ENCODE peak calls at places on chromosomes 3 and 15, in eight cellular contexts. Z is CD8-positive, alpha-beta T cell; A is brain microvascular endothelial cell; L is kidney; Y is fibroblast of lung; X is tibial artery; R is CD4-positive, alpha-beta T cell; J is neuronal stem cell. K is an unnamed sample.

GRCh38 chr3:197501879-197502620 is 53.7 kb downstream of the BDH1 start:
- DNase-seq in Z (no peak), A (no peak), L (no peak), Y (peak), X (no peak), R (no peak), J (peak), K (no peak)

GRCh38 chr3:59290358-59290757 is 240.5 kb upstream of the CFAP20DC start:
- DNase-seq in Z (no peak), A (no peak), L (no peak), Y (peak), X (no peak), R (no peak), J (no peak), K (no peak)

GRCh38 chr3:190217081-190217480 is 96.4 kb upstream of the P3H2 start:
- DNase-seq in Z (no peak), A (no peak), L (no peak), Y (peak), X (no peak), R (no peak), J (no peak), K (no peak)

GRCh38 chr3:174126990-174127758 is 729.6 kb downstream of the NLGN1 start:
- DNase-seq in Z (no peak), A (no peak), L (no peak), Y (peak), X (no peak), R (no peak), J (no peak), K (no peak)

GRCh38 chr3:41522620-41523019 is 323.3 kb downstream of the CTNNB1 start:
- DNase-seq in Z (no peak), A (no peak), L (no peak), Y (no peak), X (no peak), R (no peak), J (no peak), K (no peak)

GRCh38 chr3:138180375-138181029 is 5.8 kb upstream of the DBR1 start:
- DNase-seq in Z (no peak), A (peak), L (no peak), Y (peak), X (no peak), R (peak), J (no peak), K (no peak)

GRCh38 chr15:44735482-44736260 is 657 bp upstream of the TRIM69 start:
- DNase-seq in Z (no peak), A (no peak), L (no peak), Y (no peak), X (peak), R (no peak), J (no peak), K (no peak)

GRCh38 chr3:53044371-53045106 is 1.3 kb downstream of the SFMBT1 start:
- DNase-seq in Z (peak), A (peak), L (peak), Y (peak), X (peak), R (peak), J (peak), K (no peak)

GRCh38 chr3:136545664-136546266 is 206.4 kb downstream of the STAG1 start:
- DNase-seq in Z (no peak), A (no peak), L (no peak), Y (no peak), X (no peak), R (no peak), J (no peak), K (no peak)

GRCh38 chr3:13519392-13519791 is 29.5 kb upstream of the FBLN2 start:
- DNase-seq in Z (no peak), A (no peak), L (peak), Y (no peak), X (no peak), R (no peak), J (no peak), K (no peak)

GRCh38 chr3:143847787-143848631 is at the start of gene SLC9A9:
- DNase-seq in Z (peak), A (peak), L (peak), Y (peak), X (no peak), R (peak), J (no peak), K (peak)

GRCh38 chr3:55540579-55540978 is 53.5 kb upstream of the WNT5A start:
- DNase-seq in Z (no peak), A (no peak), L (no peak), Y (no peak), X (no peak), R (no peak), J (no peak), K (no peak)

GRCh38 chr3:163983948-163984347 is 1094.3 kb downstream of the SI start:
- DNase-seq in Z (no peak), A (no peak), L (no peak), Y (no peak), X (no peak), R (no peak), J (no peak), K (no peak)

GRCh38 chr3:20254268-20255117 is 68.5 kb upstream of the SGO1 start:
- DNase-seq in Z (no peak), A (no peak), L (no peak), Y (no peak), X (no peak), R (no peak), J (no peak), K (no peak)

GRCh38 chr3:56355570-56356185 is 112.6 kb downstream of the ERC2 start:
- DNase-seq in Z (no peak), A (no peak), L (no peak), Y (peak), X (no peak), R (no peak), J (no peak), K (no peak)

GRCh38 chr3:11661827-11662226 is 18.1 kb upstream of the VGLL4 start:
- DNase-seq in Z (no peak), A (peak), L (no peak), Y (peak), X (no peak), R (no peak), J (no peak), K (no peak)

GRCh38 chr15:56765252-56765651 is 31.9 kb upstream of the ZNF280D start:
- DNase-seq in Z (no peak), A (peak), L (no peak), Y (peak), X (no peak), R (no peak), J (no peak), K (no peak)

GRCh38 chr3:133838296-133838789 is 32.7 kb downstream of the SRPRB start:
- DNase-seq in Z (no peak), A (no peak), L (no peak), Y (no peak), X (no peak), R (no peak), J (no peak), K (no peak)

GRCh38 chr3:72663429-72663828 is 184.8 kb downstream of the SHQ1 start:
- DNase-seq in Z (no peak), A (no peak), L (no peak), Y (no peak), X (no peak), R (no peak), J (no peak), K (no peak)

GRCh38 chr3:124577494-124578167 is 152.6 kb upstream of the UMPS start:
- DNase-seq in Z (no peak), A (no peak), L (no peak), Y (no peak), X (no peak), R (no peak), J (no peak), K (no peak)

GRCh38 chr3:139772539-139773500 is 95.0 kb upstream of the NMNAT3 start:
- DNase-seq in Z (no peak), A (peak), L (no peak), Y (peak), X (no peak), R (no peak), J (no peak), K (peak)

GRCh38 chr3:52388933-52389332 is 56.0 kb downstream of the SEMA3G start:
- DNase-seq in Z (no peak), A (no peak), L (no peak), Y (no peak), X (no peak), R (no peak), J (no peak), K (no peak)

GRCh38 chr3:138381413-138381901 is 33.1 kb downstream of the MRAS start:
- DNase-seq in Z (no peak), A (no peak), L (no peak), Y (peak), X (peak), R (no peak), J (no peak), K (no peak)

GRCh38 chr3:62500556-62501294 is 127.4 kb upstream of the FEZF2 start:
- DNase-seq in Z (no peak), A (no peak), L (no peak), Y (no peak), X (no peak), R (no peak), J (no peak), K (no peak)

GRCh38 chr15:83207622-83208356 is at the start of gene HDGFL3:
- DNase-seq in Z (peak), A (peak), L (peak), Y (peak), X (peak), R (peak), J (peak), K (no peak)

GRCh38 chr15:70309716-70310115 is 212.0 kb upstream of the TLE3 start:
- DNase-seq in Z (no peak), A (no peak), L (no peak), Y (no peak), X (no peak), R (no peak), J (no peak), K (no peak)

GRCh38 chr3:177209509-177209908 is 12.2 kb upstream of the TBL1XR1 start:
- DNase-seq in Z (no peak), A (no peak), L (no peak), Y (no peak), X (no peak), R (no peak), J (no peak), K (no peak)

GRCh38 chr3:132380979-132381944 is 36.0 kb upstream of the DNAJC13 start:
- DNase-seq in Z (no peak), A (no peak), L (peak), Y (peak), X (no peak), R (no peak), J (no peak), K (no peak)

GRCh38 chr15:99224815-99225214 is 24.6 kb downstream of the TTC23 start:
- DNase-seq in Z (no peak), A (no peak), L (no peak), Y (no peak), X (no peak), R (no peak), J (no peak), K (no peak)

GRCh38 chr15:25737218-25737643 is 125.9 kb downstream of the ATP10A start:
- DNase-seq in Z (no peak), A (no peak), L (peak), Y (peak), X (peak), R (no peak), J (no peak), K (no peak)

GRCh38 chr15:78393137-78393536 is 44.9 kb upstream of the IREB2 start:
- DNase-seq in Z (no peak), A (no peak), L (no peak), Y (no peak), X (no peak), R (no peak), J (no peak), K (no peak)

GRCh38 chr3:126113733-126114132 is 29.8 kb upstream of the SLC41A3 start:
- DNase-seq in Z (no peak), A (no peak), L (no peak), Y (no peak), X (peak), R (no peak), J (no peak), K (no peak)

GRCh38 chr15:76197703-76198455 is 113.4 kb downstream of the ETFA start:
- DNase-seq in Z (no peak), A (no peak), L (peak), Y (peak), X (peak), R (no peak), J (no peak), K (no peak)

GRCh38 chr3:114756506-114757279 is 390.4 kb downstream of the ZBTB20 start:
- DNase-seq in Z (no peak), A (no peak), L (no peak), Y (peak), X (no peak), R (no peak), J (no peak), K (no peak)

GRCh38 chr15:80549191-80549590 is 145.0 kb downstream of the ARNT2 start:
- DNase-seq in Z (no peak), A (no peak), L (no peak), Y (peak), X (no peak), R (no peak), J (no peak), K (peak)

GRCh38 chr3:14422016-14422963 is 19.9 kb downstream of the SLC6A6 start:
- DNase-seq in Z (no peak), A (no peak), L (no peak), Y (no peak), X (no peak), R (no peak), J (no peak), K (no peak)

GRCh38 chr3:171099911-171100310 is 73.4 kb upstream of the SLC2A2 start:
- DNase-seq in Z (no peak), A (no peak), L (no peak), Y (no peak), X (no peak), R (no peak), J (no peak), K (no peak)

GRCh38 chr15:22878103-22878502 is 39.6 kb downstream of the NIPA2 start:
- DNase-seq in Z (no peak), A (no peak), L (peak), Y (no peak), X (no peak), R (no peak), J (no peak), K (no peak)
- H3K27ac ChIP-seq in Z (no peak), A (no peak), L (no peak), Y (no peak), X (no peak), R (no peak), J (no peak), K (no peak)

DNA sequence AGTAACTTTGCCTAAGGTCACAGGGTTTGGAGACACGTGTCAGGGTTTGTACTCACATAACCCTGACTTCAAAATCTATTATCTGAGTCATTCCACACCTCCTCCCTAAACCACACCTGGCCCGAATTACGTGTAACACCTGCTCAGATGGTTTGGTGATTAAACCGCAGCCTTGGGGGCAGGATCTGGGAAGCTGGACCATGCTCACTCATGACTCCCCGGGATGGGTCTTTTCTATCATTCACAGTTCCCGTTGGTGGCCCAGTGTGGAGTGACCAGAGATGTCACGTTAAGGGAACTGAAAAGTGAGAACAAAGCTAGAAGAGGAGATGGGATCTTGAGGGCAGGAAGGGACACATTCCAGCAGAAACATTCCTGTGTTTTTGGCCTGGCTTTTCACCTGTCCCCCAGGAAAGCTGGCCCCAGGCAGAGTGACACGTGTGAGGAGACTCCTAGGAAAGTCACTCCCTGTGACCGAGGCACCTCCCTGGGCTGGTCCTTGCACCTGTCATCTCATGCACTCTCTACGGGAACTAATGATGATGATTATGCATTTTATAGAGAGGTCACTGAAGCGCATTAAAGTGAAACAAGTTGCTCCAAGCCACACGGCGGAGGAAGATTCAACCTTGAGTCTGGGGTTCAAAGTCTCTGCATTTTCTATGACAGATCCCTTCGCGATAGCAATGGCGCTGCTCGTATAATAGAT is 75.5 kb upstream of the POMGNT2 start:
- DNase-seq in Z (peak), A (no peak), L (no peak), Y (no peak), X (no peak), R (peak), J (no peak), K (no peak)
- H3K27ac ChIP-seq in Z (no peak), A (no peak), L (no peak), Y (no peak), X (no peak), R (peak), J (no peak), K (no peak)

DNA sequence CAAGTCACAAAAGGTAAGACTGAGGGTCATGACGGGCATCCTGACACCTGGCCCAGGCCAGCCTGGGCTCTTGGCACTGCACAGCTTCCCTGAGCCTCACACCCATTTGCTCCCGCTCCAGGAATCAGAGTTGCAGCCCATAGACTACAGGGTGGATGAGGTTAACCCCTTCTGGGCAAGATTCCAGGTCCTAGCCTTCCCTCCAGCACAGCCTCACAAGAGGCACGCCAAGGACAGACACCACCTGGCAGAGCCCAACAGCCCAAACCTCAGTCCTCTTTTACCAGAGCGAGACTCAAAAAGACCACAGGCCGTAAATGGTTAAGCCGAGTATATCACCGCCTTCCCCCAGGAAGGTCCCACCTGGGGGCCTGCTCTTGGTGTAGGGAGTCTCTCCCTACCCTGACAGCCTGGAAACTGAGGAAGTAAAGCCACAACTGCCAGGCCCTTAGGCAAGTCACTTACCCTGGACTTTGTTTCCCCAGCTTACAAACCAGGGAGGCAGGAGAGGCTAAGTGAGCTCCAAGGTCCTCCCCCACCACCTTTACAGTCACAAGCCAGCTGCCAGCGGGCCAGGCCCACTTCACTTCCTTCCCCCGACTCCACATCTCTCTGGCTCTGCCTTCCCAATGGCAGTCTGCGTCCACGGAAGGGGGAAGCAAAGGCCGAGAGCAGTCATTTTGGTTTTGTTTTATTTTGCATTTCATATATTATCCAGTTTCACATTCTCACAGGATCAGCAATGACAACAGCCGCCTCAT is 36.0 kb downstream of the RBPMS2 start:
- DNase-seq in Z (no peak), A (no peak), L (no peak), Y (no peak), X (no peak), R (no peak), J (no peak), K (no peak)
- H3K27ac ChIP-seq in Z (no peak), A (no peak), L (no peak), Y (no peak), X (peak), R (no peak), J (no peak), K (peak)

GRCh38 chr3:147407107-147407494 is 758 bp upstream of the ZIC4 start:
- DNase-seq in Z (no peak), A (no peak), L (peak), Y (no peak), X (no peak), R (no peak), J (peak), K (no peak)
- H3K27ac ChIP-seq in Z (no peak), A (peak), L (no peak), Y (no peak), X (no peak), R (no peak), J (no peak), K (no peak)

GRCh38 chr3:181363231-181363630 is 348.5 kb upstream of the SOX2 start:
- DNase-seq in Z (no peak), A (no peak), L (no peak), Y (no peak), X (no peak), R (no peak), J (no peak), K (no peak)
- H3K27ac ChIP-seq in Z (no peak), A (no peak), L (no peak), Y (no peak), X (no peak), R (no peak), J (no peak), K (no peak)

GRCh38 chr3:110865934-110866333 is 205.7 kb upstream of the NECTIN3 start:
- DNase-seq in Z (no peak), A (no peak), L (no peak), Y (no peak), X (no peak), R (no peak), J (no peak), K (no peak)
- H3K27ac ChIP-seq in Z (no peak), A (no peak), L (no peak), Y (no peak), X (no peak), R (no peak), J (no peak), K (no peak)

GRCh38 chr3:100169186-100169585 is 54.9 kb upstream of the FILIP1L start:
- DNase-seq in Z (no peak), A (no peak), L (no peak), Y (no peak), X (no peak), R (no peak), J (no peak), K (no peak)

GRCh38 chr3:100163787-100164186 is 49.5 kb upstream of the FILIP1L start:
- DNase-seq in Z (no peak), A (no peak), L (no peak), Y (no peak), X (no peak), R (no peak), J (no peak), K (no peak)

GRCh38 chr3:100170492-100170891 is 56.2 kb upstream of the FILIP1L start:
- DNase-seq in Z (no peak), A (no peak), L (no peak), Y (no peak), X (no peak), R (no peak), J (no peak), K (no peak)

GRCh38 chr3:100164730-100165129 is 50.4 kb upstream of the FILIP1L start:
- DNase-seq in Z (no peak), A (no peak), L (no peak), Y (no peak), X (no peak), R (no peak), J (no peak), K (no peak)

GRCh38 chr3:100165926-100166550 is 51.7 kb upstream of the FILIP1L start:
- DNase-seq in Z (no peak), A (no peak), L (no peak), Y (no peak), X (no peak), R (no peak), J (no peak), K (no peak)
- H3K27ac ChIP-seq in Z (no peak), A (no peak), L (no peak), Y (no peak), X (peak), R (no peak), J (no peak), K (no peak)